ENCODE peak calls at places on chromosomes 6 and 20, in nine cellular contexts. R, K, U, N, E, B, Z, G and P are unnamed samples.
A peak's percentile ranks its signal among the peaks of the same experiment; 100 is the strongest.

GRCh38 chr6:122789078-122789861 is at the start of gene SMPDL3A:
- DNase-seq in R (peak; percentile 24), K (peak; percentile 76), U (peak; percentile 17), N (peak; percentile 55), E (peak; percentile 88), B (peak; percentile 37), Z (no peak), G (peak; percentile 88), P (peak; percentile 61)

GRCh38 chr6:77092971-77093370 is 370.3 kb downstream of the HTR1B start:
- DNase-seq in R (no peak), K (no peak), U (no peak), N (no peak), E (no peak), B (no peak), Z (no peak), G (no peak), P (no peak)

GRCh38 chr20:53079883-53080282 is 107.7 kb downstream of the TSHZ2 start:
- DNase-seq in R (no peak), K (no peak), U (no peak), N (no peak), E (no peak), B (no peak), Z (no peak), G (no peak), P (no peak)

GRCh38 chr20:23257848-23258746 is 92.5 kb upstream of the NXT1 start:
- DNase-seq in R (no peak), K (no peak), U (no peak), N (peak; percentile 44), E (peak; percentile 25), B (peak; percentile 76), Z (no peak), G (peak; percentile 81), P (no peak)

GRCh38 chr6:169171951-169172350 is 81.7 kb downstream of the THBS2 start:
- DNase-seq in R (no peak), K (no peak), U (no peak), N (no peak), E (no peak), B (no peak), Z (no peak), G (no peak), P (peak; percentile 18)

GRCh38 chr20:2368621-2369020 is 12.1 kb upstream of the TGM6 start:
- DNase-seq in R (no peak), K (no peak), U (no peak), N (no peak), E (no peak), B (no peak), Z (no peak), G (no peak), P (no peak)

GRCh38 chr6:54125493-54125892 is 14.2 kb downstream of the MLIP start:
- DNase-seq in R (no peak), K (no peak), U (no peak), N (no peak), E (no peak), B (no peak), Z (no peak), G (no peak), P (no peak)

GRCh38 chr6:126039284-126039683 is 52.9 kb downstream of the TRMT11 start:
- DNase-seq in R (no peak), K (no peak), U (no peak), N (no peak), E (no peak), B (no peak), Z (no peak), G (no peak), P (no peak)

GRCh38 chr20:53752971-53753879 is 159.6 kb upstream of the ZNF217 start:
- DNase-seq in R (no peak), K (no peak), U (no peak), N (no peak), E (no peak), B (no peak), Z (no peak), G (no peak), P (no peak)

GRCh38 chr6:15063253-15063853 is 182.5 kb upstream of the JARID2 start:
- DNase-seq in R (peak; percentile 26), K (peak; percentile 33), U (no peak), N (no peak), E (no peak), B (no peak), Z (peak; percentile 3), G (no peak), P (peak; percentile 37)

GRCh38 chr6:170575250-170575649 is 9.2 kb downstream of the PDCD2 start:
- DNase-seq in R (no peak), K (no peak), U (no peak), N (no peak), E (no peak), B (no peak), Z (no peak), G (no peak), P (no peak)

GRCh38 chr20:34559311-34560140 is 1.0 kb downstream of the MAP1LC3A start:
- DNase-seq in R (peak; percentile 32), K (no peak), U (no peak), N (no peak), E (no peak), B (no peak), Z (no peak), G (no peak), P (no peak)

GRCh38 chr6:144617231-144618199 is 332.4 kb downstream of the UTRN start:
- DNase-seq in R (no peak), K (no peak), U (no peak), N (no peak), E (no peak), B (no peak), Z (no peak), G (peak; percentile 74), P (no peak)

GRCh38 chr20:62310757-62311121 is 7.9 kb downstream of the ADRM1 start:
- DNase-seq in R (no peak), K (no peak), U (no peak), N (peak; percentile 50), E (no peak), B (no peak), Z (no peak), G (no peak), P (no peak)

GRCh38 chr6:78492351-78493010 is 374.9 kb upstream of the IRAK1BP1 start:
- DNase-seq in R (no peak), K (no peak), U (no peak), N (no peak), E (no peak), B (no peak), Z (no peak), G (no peak), P (no peak)

GRCh38 chr6:110329348-110329728 is 28.8 kb downstream of the METTL24 start:
- DNase-seq in R (no peak), K (no peak), U (no peak), N (peak; percentile 16), E (no peak), B (no peak), Z (no peak), G (no peak), P (no peak)

GRCh38 chr6:118725944-118726343 is 74.6 kb upstream of the CEP85L start:
- DNase-seq in R (no peak), K (no peak), U (peak; percentile 93), N (no peak), E (no peak), B (no peak), Z (peak; percentile 63), G (no peak), P (no peak)

GRCh38 chr6:152471459-152472070 is 165.6 kb downstream of the SYNE1 start:
- DNase-seq in R (no peak), K (no peak), U (no peak), N (no peak), E (no peak), B (no peak), Z (no peak), G (no peak), P (no peak)

GRCh38 chr20:61353261-61353995 is 101.4 kb downstream of the CDH4 start:
- DNase-seq in R (no peak), K (no peak), U (no peak), N (no peak), E (no peak), B (peak; percentile 75), Z (no peak), G (no peak), P (no peak)

GRCh38 chr6:168060521-168060931 is 18.5 kb downstream of the FRMD1 start:
- DNase-seq in R (no peak), K (peak; percentile 80), U (no peak), N (peak; percentile 68), E (peak; percentile 64), B (peak; percentile 33), Z (no peak), G (peak; percentile 29), P (no peak)

GRCh38 chr6:36780517-36781210 is 58.6 kb downstream of the CPNE5 start:
- DNase-seq in R (no peak), K (no peak), U (no peak), N (no peak), E (peak; percentile 24), B (no peak), Z (no peak), G (peak; percentile 31), P (peak; percentile 40)

GRCh38 chr6:106448000-106448426 is 87.5 kb downstream of the CRYBG1 start:
- DNase-seq in R (peak; percentile 63), K (no peak), U (peak; percentile 30), N (no peak), E (no peak), B (no peak), Z (peak; percentile 32), G (no peak), P (peak; percentile 30)